ENCODE peak calls at places on chromosome 17, in ten cellular contexts. One of them, this sample, is unnamed.

GRCh38 chr17:64130559-64131001 is 636 bp upstream of the ERN1 start:
- DNase-seq in Peyer's patch: no peak
- DNase-seq in osteoblast: peak
- DNase-seq in tibial artery: peak
- DNase-seq in astrocyte of the cerebellum: no peak
- DNase-seq in glutamatergic neuron: no peak
- DNase-seq in fibroblast of lung: peak
- DNase-seq in astrocyte: peak
- DNase-seq in activated CD8-positive, alpha-beta T cell treated with anti-CD3 and anti-CD28 coated beads for 36 hours: peak
- DNase-seq in GM23338: no peak
- DNase-seq in this sample: no peak

GRCh38 chr17:26765860-26766709 is 527.8 kb upstream of the WSB1 start:
- DNase-seq in osteoblast: no peak
- DNase-seq in glutamatergic neuron: no peak
- DNase-seq in Peyer's patch: no peak
- DNase-seq in astrocyte: no peak
- DNase-seq in activated CD8-positive, alpha-beta T cell treated with anti-CD3 and anti-CD28 coated beads for 36 hours: no peak
- DNase-seq in GM23338: no peak
- DNase-seq in astrocyte of the cerebellum: no peak
- DNase-seq in fibroblast of lung: no peak
- DNase-seq in tibial artery: no peak
- DNase-seq in this sample: no peak

GRCh38 chr17:71325117-71325516 is 795.7 kb upstream of the SOX9 start:
- DNase-seq in glutamatergic neuron: no peak
- DNase-seq in astrocyte of the cerebellum: no peak
- DNase-seq in Peyer's patch: no peak
- DNase-seq in osteoblast: no peak
- DNase-seq in tibial artery: no peak
- DNase-seq in astrocyte: no peak
- DNase-seq in GM23338: no peak
- DNase-seq in activated CD8-positive, alpha-beta T cell treated with anti-CD3 and anti-CD28 coated beads for 36 hours: no peak
- DNase-seq in fibroblast of lung: no peak
- DNase-seq in this sample: no peak

GRCh38 chr17:55607736-55608341 is 96.6 kb upstream of the SMIM36 start:
- DNase-seq in Peyer's patch: no peak
- DNase-seq in fibroblast of lung: peak
- DNase-seq in GM23338: no peak
- DNase-seq in tibial artery: no peak
- DNase-seq in osteoblast: no peak
- DNase-seq in glutamatergic neuron: no peak
- DNase-seq in astrocyte: peak
- DNase-seq in astrocyte of the cerebellum: peak
- DNase-seq in activated CD8-positive, alpha-beta T cell treated with anti-CD3 and anti-CD28 coated beads for 36 hours: no peak
- DNase-seq in this sample: no peak

GRCh38 chr17:19387921-19388521 is 1.0 kb upstream of the MFAP4 start:
- DNase-seq in tibial artery: no peak
- DNase-seq in osteoblast: peak
- DNase-seq in astrocyte of the cerebellum: peak
- DNase-seq in glutamatergic neuron: no peak
- DNase-seq in astrocyte: peak
- DNase-seq in GM23338: no peak
- DNase-seq in Peyer's patch: no peak
- DNase-seq in activated CD8-positive, alpha-beta T cell treated with anti-CD3 and anti-CD28 coated beads for 36 hours: no peak
- DNase-seq in fibroblast of lung: peak
- DNase-seq in this sample: no peak

GRCh38 chr17:82690786-82691489 is 7.6 kb downstream of the RAB40B start:
- DNase-seq in activated CD8-positive, alpha-beta T cell treated with anti-CD3 and anti-CD28 coated beads for 36 hours: no peak
- DNase-seq in fibroblast of lung: no peak
- DNase-seq in Peyer's patch: no peak
- DNase-seq in glutamatergic neuron: no peak
- DNase-seq in tibial artery: no peak
- DNase-seq in astrocyte: no peak
- DNase-seq in GM23338: no peak
- DNase-seq in osteoblast: peak
- DNase-seq in astrocyte of the cerebellum: no peak
- DNase-seq in this sample: no peak

GRCh38 chr17:21374455-21375161 is 1.5 kb upstream of the KCNJ12 start:
- DNase-seq in activated CD8-positive, alpha-beta T cell treated with anti-CD3 and anti-CD28 coated beads for 36 hours: no peak
- DNase-seq in astrocyte of the cerebellum: no peak
- DNase-seq in fibroblast of lung: no peak
- DNase-seq in tibial artery: no peak
- DNase-seq in osteoblast: no peak
- DNase-seq in GM23338: no peak
- DNase-seq in Peyer's patch: no peak
- DNase-seq in astrocyte: no peak
- DNase-seq in glutamatergic neuron: no peak
- DNase-seq in this sample: no peak

GRCh38 chr17:7712111-7712771 is 5.3 kb upstream of the DNAH2 start:
- DNase-seq in tibial artery: no peak
- DNase-seq in glutamatergic neuron: peak
- DNase-seq in GM23338: peak
- DNase-seq in Peyer's patch: no peak
- DNase-seq in osteoblast: peak
- DNase-seq in astrocyte: no peak
- DNase-seq in fibroblast of lung: no peak
- DNase-seq in astrocyte of the cerebellum: no peak
- DNase-seq in activated CD8-positive, alpha-beta T cell treated with anti-CD3 and anti-CD28 coated beads for 36 hours: no peak
- DNase-seq in this sample: no peak

GRCh38 chr17:38747385-38748328 is 479 bp downstream of the PCGF2 start:
- DNase-seq in glutamatergic neuron: peak
- DNase-seq in osteoblast: peak
- DNase-seq in fibroblast of lung: no peak
- DNase-seq in astrocyte: no peak
- DNase-seq in activated CD8-positive, alpha-beta T cell treated with anti-CD3 and anti-CD28 coated beads for 36 hours: peak
- DNase-seq in astrocyte of the cerebellum: no peak
- DNase-seq in GM23338: peak
- DNase-seq in tibial artery: no peak
- DNase-seq in Peyer's patch: peak
- DNase-seq in this sample: peak

GRCh38 chr17:47095268-47095667 is 93.8 kb downstream of the CDC27 start:
- DNase-seq in astrocyte: peak
- DNase-seq in astrocyte of the cerebellum: no peak
- DNase-seq in GM23338: no peak
- DNase-seq in glutamatergic neuron: no peak
- DNase-seq in activated CD8-positive, alpha-beta T cell treated with anti-CD3 and anti-CD28 coated beads for 36 hours: no peak
- DNase-seq in osteoblast: no peak
- DNase-seq in tibial artery: no peak
- DNase-seq in Peyer's patch: no peak
- DNase-seq in fibroblast of lung: no peak
- DNase-seq in this sample: no peak

GRCh38 chr17:57001541-57001940 is 23.6 kb downstream of the SCPEP1 start:
- DNase-seq in astrocyte of the cerebellum: no peak
- DNase-seq in osteoblast: no peak
- DNase-seq in Peyer's patch: no peak
- DNase-seq in fibroblast of lung: no peak
- DNase-seq in astrocyte: no peak
- DNase-seq in glutamatergic neuron: no peak
- DNase-seq in activated CD8-positive, alpha-beta T cell treated with anti-CD3 and anti-CD28 coated beads for 36 hours: no peak
- DNase-seq in tibial artery: no peak
- DNase-seq in GM23338: peak
- DNase-seq in this sample: no peak

GRCh38 chr17:61483778-61484116 is 31.5 kb downstream of the TBX4 start:
- DNase-seq in activated CD8-positive, alpha-beta T cell treated with anti-CD3 and anti-CD28 coated beads for 36 hours: no peak
- DNase-seq in astrocyte: no peak
- DNase-seq in GM23338: no peak
- DNase-seq in glutamatergic neuron: no peak
- DNase-seq in osteoblast: no peak
- DNase-seq in fibroblast of lung: no peak
- DNase-seq in tibial artery: no peak
- DNase-seq in Peyer's patch: no peak
- DNase-seq in astrocyte of the cerebellum: no peak
- DNase-seq in this sample: no peak

GRCh38 chr17:19281161-19281560 is 44.0 kb downstream of the EPN2 start:
- DNase-seq in Peyer's patch: no peak
- DNase-seq in astrocyte of the cerebellum: no peak
- DNase-seq in osteoblast: peak
- DNase-seq in fibroblast of lung: no peak
- DNase-seq in activated CD8-positive, alpha-beta T cell treated with anti-CD3 and anti-CD28 coated beads for 36 hours: no peak
- DNase-seq in astrocyte: no peak
- DNase-seq in tibial artery: no peak
- DNase-seq in GM23338: no peak
- DNase-seq in glutamatergic neuron: no peak
- DNase-seq in this sample: no peak

GRCh38 chr17:55332296-55333041 is 67.7 kb downstream of the HLF start:
- DNase-seq in tibial artery: no peak
- DNase-seq in fibroblast of lung: no peak
- DNase-seq in Peyer's patch: no peak
- DNase-seq in osteoblast: no peak
- DNase-seq in astrocyte: no peak
- DNase-seq in GM23338: no peak
- DNase-seq in activated CD8-positive, alpha-beta T cell treated with anti-CD3 and anti-CD28 coated beads for 36 hours: peak
- DNase-seq in glutamatergic neuron: no peak
- DNase-seq in astrocyte of the cerebellum: no peak
- DNase-seq in this sample: no peak

GRCh38 chr17:35795007-35795870 is at the start of gene MMP28:
- DNase-seq in GM23338: peak
- DNase-seq in fibroblast of lung: no peak
- DNase-seq in astrocyte of the cerebellum: no peak
- DNase-seq in astrocyte: peak
- DNase-seq in glutamatergic neuron: peak
- DNase-seq in tibial artery: no peak
- DNase-seq in osteoblast: peak
- DNase-seq in Peyer's patch: peak
- DNase-seq in activated CD8-positive, alpha-beta T cell treated with anti-CD3 and anti-CD28 coated beads for 36 hours: peak
- DNase-seq in this sample: no peak

GRCh38 chr17:65191805-65192740 is 54.9 kb downstream of the RGS9 start:
- DNase-seq in astrocyte of the cerebellum: peak
- DNase-seq in glutamatergic neuron: no peak
- DNase-seq in astrocyte: peak
- DNase-seq in fibroblast of lung: peak
- DNase-seq in osteoblast: peak
- DNase-seq in tibial artery: no peak
- DNase-seq in activated CD8-positive, alpha-beta T cell treated with anti-CD3 and anti-CD28 coated beads for 36 hours: peak
- DNase-seq in Peyer's patch: no peak
- DNase-seq in GM23338: no peak
- DNase-seq in this sample: no peak

GRCh38 chr17:30323895-30324319 is 9.9 kb downstream of the TMIGD1 start:
- DNase-seq in astrocyte of the cerebellum: peak
- DNase-seq in activated CD8-positive, alpha-beta T cell treated with anti-CD3 and anti-CD28 coated beads for 36 hours: peak
- DNase-seq in glutamatergic neuron: no peak
- DNase-seq in tibial artery: no peak
- DNase-seq in Peyer's patch: no peak
- DNase-seq in fibroblast of lung: peak
- DNase-seq in astrocyte: peak
- DNase-seq in osteoblast: no peak
- DNase-seq in GM23338: no peak
- DNase-seq in this sample: no peak

GRCh38 chr17:69430488-69430887 is 16.0 kb downstream of the MAP2K6 start:
- DNase-seq in activated CD8-positive, alpha-beta T cell treated with anti-CD3 and anti-CD28 coated beads for 36 hours: no peak
- DNase-seq in Peyer's patch: no peak
- DNase-seq in glutamatergic neuron: no peak
- DNase-seq in GM23338: no peak
- DNase-seq in tibial artery: no peak
- DNase-seq in fibroblast of lung: no peak
- DNase-seq in osteoblast: no peak
- DNase-seq in astrocyte: no peak
- DNase-seq in astrocyte of the cerebellum: no peak
- DNase-seq in this sample: no peak

GRCh38 chr17:81254955-81255717 is 16.0 kb downstream of the NDUFAF8 start:
- DNase-seq in glutamatergic neuron: peak
- DNase-seq in activated CD8-positive, alpha-beta T cell treated with anti-CD3 and anti-CD28 coated beads for 36 hours: no peak
- DNase-seq in osteoblast: peak
- DNase-seq in fibroblast of lung: peak
- DNase-seq in GM23338: peak
- DNase-seq in astrocyte: peak
- DNase-seq in astrocyte of the cerebellum: peak
- DNase-seq in tibial artery: peak
- DNase-seq in Peyer's patch: peak
- DNase-seq in this sample: peak
- TF ChIP-seq CTCF in glutamatergic neuron: peak
- TF ChIP-seq CTCF in activated CD8-positive, alpha-beta T cell treated with anti-CD3 and anti-CD28 coated beads for 36 hours: no peak
- TF ChIP-seq CTCF in osteoblast: peak
- TF ChIP-seq CTCF in fibroblast of lung: peak
- TF ChIP-seq CTCF in GM23338: peak
- TF ChIP-seq CTCF in astrocyte: peak
- TF ChIP-seq CTCF in astrocyte of the cerebellum: peak
- TF ChIP-seq CTCF in tibial artery: peak
- TF ChIP-seq CTCF in Peyer's patch: peak
- TF ChIP-seq CTCF in this sample: no peak

GRCh38 chr17:44977065-44977464 is 9.0 kb upstream of the C1QL1 start:
- DNase-seq in tibial artery: no peak
- DNase-seq in astrocyte of the cerebellum: no peak
- DNase-seq in astrocyte: no peak
- DNase-seq in Peyer's patch: no peak
- DNase-seq in activated CD8-positive, alpha-beta T cell treated with anti-CD3 and anti-CD28 coated beads for 36 hours: no peak
- DNase-seq in osteoblast: peak
- DNase-seq in glutamatergic neuron: no peak
- DNase-seq in GM23338: no peak
- DNase-seq in fibroblast of lung: no peak
- DNase-seq in this sample: no peak
- TF ChIP-seq CTCF in tibial artery: no peak
- TF ChIP-seq CTCF in astrocyte of the cerebellum: no peak
- TF ChIP-seq CTCF in astrocyte: no peak
- TF ChIP-seq CTCF in Peyer's patch: no peak
- TF ChIP-seq CTCF in activated CD8-positive, alpha-beta T cell treated with anti-CD3 and anti-CD28 coated beads for 36 hours: no peak
- TF ChIP-seq CTCF in osteoblast: no peak
- TF ChIP-seq CTCF in glutamatergic neuron: no peak
- TF ChIP-seq CTCF in GM23338: no peak
- TF ChIP-seq CTCF in fibroblast of lung: no peak
- TF ChIP-seq CTCF in this sample: no peak

GRCh38 chr17:31488982-31489294 is 97.5 kb downstream of the RAB11FIP4 start:
- DNase-seq in astrocyte of the cerebellum: no peak
- DNase-seq in tibial artery: no peak
- DNase-seq in Peyer's patch: peak
- DNase-seq in glutamatergic neuron: no peak
- DNase-seq in osteoblast: no peak
- DNase-seq in astrocyte: no peak
- DNase-seq in GM23338: peak
- DNase-seq in fibroblast of lung: no peak
- DNase-seq in activated CD8-positive, alpha-beta T cell treated with anti-CD3 and anti-CD28 coated beads for 36 hours: no peak
- DNase-seq in this sample: no peak
- TF ChIP-seq CTCF in astrocyte of the cerebellum: no peak
- TF ChIP-seq CTCF in tibial artery: no peak
- TF ChIP-seq CTCF in Peyer's patch: no peak
- TF ChIP-seq CTCF in glutamatergic neuron: no peak
- TF ChIP-seq CTCF in osteoblast: no peak
- TF ChIP-seq CTCF in astrocyte: no peak
- TF ChIP-seq CTCF in GM23338: no peak
- TF ChIP-seq CTCF in fibroblast of lung: no peak
- TF ChIP-seq CTCF in activated CD8-positive, alpha-beta T cell treated with anti-CD3 and anti-CD28 coated beads for 36 hours: no peak
- TF ChIP-seq CTCF in this sample: no peak

GRCh38 chr17:11803226-11803625 is 194.0 kb downstream of the ZNF18 start:
- DNase-seq in fibroblast of lung: no peak
- DNase-seq in activated CD8-positive, alpha-beta T cell treated with anti-CD3 and anti-CD28 coated beads for 36 hours: no peak
- DNase-seq in glutamatergic neuron: no peak
- DNase-seq in Peyer's patch: no peak
- DNase-seq in astrocyte of the cerebellum: no peak
- DNase-seq in GM23338: no peak
- DNase-seq in osteoblast: no peak
- DNase-seq in tibial artery: no peak
- DNase-seq in astrocyte: no peak
- DNase-seq in this sample: no peak

GRCh38 chr17:11795906-11796305 is 197.6 kb downstream of the DNAH9 start:
- DNase-seq in tibial artery: no peak
- DNase-seq in astrocyte of the cerebellum: no peak
- DNase-seq in GM23338: no peak
- DNase-seq in osteoblast: no peak
- DNase-seq in fibroblast of lung: no peak
- DNase-seq in astrocyte: no peak
- DNase-seq in activated CD8-positive, alpha-beta T cell treated with anti-CD3 and anti-CD28 coated beads for 36 hours: no peak
- DNase-seq in glutamatergic neuron: no peak
- DNase-seq in Peyer's patch: no peak
- DNase-seq in this sample: no peak

GRCh38 chr17:11803635-11804034 is 193.6 kb downstream of the ZNF18 start:
- DNase-seq in activated CD8-positive, alpha-beta T cell treated with anti-CD3 and anti-CD28 coated beads for 36 hours: no peak
- DNase-seq in Peyer's patch: no peak
- DNase-seq in GM23338: no peak
- DNase-seq in astrocyte: no peak
- DNase-seq in fibroblast of lung: no peak
- DNase-seq in astrocyte of the cerebellum: no peak
- DNase-seq in tibial artery: no peak
- DNase-seq in glutamatergic neuron: no peak
- DNase-seq in osteoblast: no peak
- DNase-seq in this sample: no peak

GRCh38 chr17:11797803-11798202 is 199.5 kb downstream of the ZNF18 start:
- DNase-seq in glutamatergic neuron: no peak
- DNase-seq in tibial artery: no peak
- DNase-seq in activated CD8-positive, alpha-beta T cell treated with anti-CD3 and anti-CD28 coated beads for 36 hours: no peak
- DNase-seq in GM23338: peak
- DNase-seq in astrocyte: no peak
- DNase-seq in astrocyte of the cerebellum: no peak
- DNase-seq in fibroblast of lung: no peak
- DNase-seq in Peyer's patch: no peak
- DNase-seq in osteoblast: no peak
- DNase-seq in this sample: no peak
- TF ChIP-seq CTCF in glutamatergic neuron: peak
- TF ChIP-seq CTCF in tibial artery: no peak
- TF ChIP-seq CTCF in activated CD8-positive, alpha-beta T cell treated with anti-CD3 and anti-CD28 coated beads for 36 hours: peak
- TF ChIP-seq CTCF in GM23338: peak
- TF ChIP-seq CTCF in astrocyte: no peak
- TF ChIP-seq CTCF in astrocyte of the cerebellum: peak
- TF ChIP-seq CTCF in fibroblast of lung: no peak
- TF ChIP-seq CTCF in Peyer's patch: no peak
- TF ChIP-seq CTCF in osteoblast: no peak
- TF ChIP-seq CTCF in this sample: no peak

This sample was measured in endothelial cell.